ENCODE peak calls at places on chromosomes 3 and 15, in ten cellular contexts. A is tibial nerve, N is nephron progenitor cell, B is ovary, M is A549, Z is GM12865, G is foreskin fibroblast, C is heart right ventricle, H is endodermal cell, U is ascending aorta. X is an unnamed sample.

GRCh38 chr15:73856458-73857192 is 16.7 kb upstream of the TBC1D21 start:
- DNase-seq in A (no peak), N (no peak), B (no peak), M (no peak), Z (no peak), G (no peak), C (peak), H (peak), U (no peak), X (no peak)

GRCh38 chr3:128998532-128998931 is 2.6 kb upstream of the EFCC1 start:
- DNase-seq in A (no peak), N (no peak), B (no peak), M (no peak), Z (no peak), G (no peak), C (no peak), H (no peak), U (no peak), X (no peak)

GRCh38 chr15:90465930-90466567 is 63.7 kb upstream of the CRTC3 start:
- DNase-seq in A (no peak), N (no peak), B (no peak), M (no peak), Z (no peak), G (peak), C (no peak), H (no peak), U (no peak), X (no peak)

GRCh38 chr3:136311971-136312370 is 61.8 kb downstream of the PCCB start:
- DNase-seq in A (no peak), N (no peak), B (no peak), M (no peak), Z (no peak), G (peak), C (no peak), H (no peak), U (no peak), X (no peak)

GRCh38 chr15:47762621-47763020 is 45.3 kb downstream of the SEMA6D start:
- DNase-seq in A (no peak), N (no peak), B (no peak), M (no peak), Z (no peak), G (no peak), C (no peak), H (no peak), U (no peak), X (no peak)

GRCh38 chr3:14563946-14564539 is 23.9 kb upstream of the GRIP2 start:
- DNase-seq in A (no peak), N (no peak), B (no peak), M (no peak), Z (no peak), G (no peak), C (no peak), H (no peak), U (no peak), X (no peak)

GRCh38 chr3:10944866-10945265 is 47.7 kb upstream of the SLC6A1 start:
- DNase-seq in A (no peak), N (no peak), B (no peak), M (no peak), Z (no peak), G (no peak), C (no peak), H (no peak), U (no peak), X (no peak)

GRCh38 chr3:192879346-192880031 is 38.2 kb downstream of the MB21D2 start:
- DNase-seq in A (no peak), N (no peak), B (peak), M (peak), Z (no peak), G (peak), C (no peak), H (peak), U (no peak), X (no peak)

GRCh38 chr15:80188293-80188692 is 35.5 kb downstream of the FAH start:
- DNase-seq in A (no peak), N (no peak), B (no peak), M (no peak), Z (no peak), G (no peak), C (no peak), H (no peak), U (no peak), X (no peak)

GRCh38 chr3:56347219-56347871 is 120.9 kb downstream of the ERC2 start:
- DNase-seq in A (peak), N (peak), B (no peak), M (peak), Z (peak), G (no peak), C (no peak), H (peak), U (no peak), X (peak)

GRCh38 chr3:64824281-64824980 is 136.6 kb upstream of the ADAMTS9 start:
- DNase-seq in A (no peak), N (no peak), B (no peak), M (no peak), Z (no peak), G (no peak), C (no peak), H (no peak), U (no peak), X (no peak)

GRCh38 chr15:42456971-42457370 is 34.0 kb downstream of the ZNF106 start:
- DNase-seq in A (no peak), N (no peak), B (no peak), M (no peak), Z (no peak), G (peak), C (no peak), H (no peak), U (no peak), X (no peak)

GRCh38 chr3:47414666-47415587 is 34.1 kb downstream of the PTPN23 start:
- DNase-seq in A (no peak), N (no peak), B (no peak), M (no peak), Z (no peak), G (no peak), C (peak), H (no peak), U (no peak), X (no peak)

GRCh38 chr3:111765136-111765535 is 93.9 kb upstream of the PHLDB2 start:
- DNase-seq in A (no peak), N (no peak), B (no peak), M (no peak), Z (no peak), G (no peak), C (no peak), H (no peak), U (no peak), X (no peak)

GRCh38 chr15:48385431-48385830 is 54.2 kb downstream of the DUT start:
- DNase-seq in A (no peak), N (no peak), B (no peak), M (no peak), Z (no peak), G (peak), C (no peak), H (no peak), U (peak), X (no peak)

GRCh38 chr15:55993804-55994539 is 560 bp upstream of the NEDD4 start:
- DNase-seq in A (no peak), N (no peak), B (no peak), M (peak), Z (no peak), G (peak), C (no peak), H (peak), U (no peak), X (no peak)

GRCh38 chr3:124631727-124632126 is 98.5 kb upstream of the UMPS start:
- DNase-seq in A (no peak), N (no peak), B (no peak), M (no peak), Z (no peak), G (no peak), C (no peak), H (no peak), U (no peak), X (no peak)

GRCh38 chr3:17639257-17639656 is 103.2 kb downstream of the TBC1D5 start:
- DNase-seq in A (no peak), N (no peak), B (no peak), M (peak), Z (no peak), G (peak), C (no peak), H (no peak), U (no peak), X (no peak)

GRCh38 chr3:174859756-174860155 is 622 bp downstream of the NAALADL2 start:
- DNase-seq in A (no peak), N (no peak), B (no peak), M (no peak), Z (no peak), G (no peak), C (no peak), H (no peak), U (no peak), X (no peak)

GRCh38 chr15:85282504-85283115 is 97.8 kb upstream of the AKAP13 start:
- DNase-seq in A (no peak), N (no peak), B (no peak), M (no peak), Z (no peak), G (peak), C (no peak), H (no peak), U (no peak), X (no peak)

GRCh38 chr3:57756528-57757401 is 656 bp downstream of the SLMAP start:
- DNase-seq in A (peak), N (peak), B (peak), M (peak), Z (peak), G (peak), C (peak), H (peak), U (peak), X (peak)

GRCh38 chr15:40217166-40217785 is 21.6 kb upstream of the PAK6 start:
- DNase-seq in A (peak), N (peak), B (no peak), M (peak), Z (peak), G (peak), C (no peak), H (peak), U (no peak), X (peak)

GRCh38 chr3:11494131-11494916 is 149.4 kb downstream of the VGLL4 start:
- DNase-seq in A (no peak), N (no peak), B (no peak), M (no peak), Z (no peak), G (peak), C (no peak), H (no peak), U (no peak), X (no peak)

GRCh38 chr3:15495461-15496340 is 25.8 kb downstream of the COLQ start:
- DNase-seq in A (no peak), N (no peak), B (no peak), M (no peak), Z (no peak), G (no peak), C (no peak), H (no peak), U (no peak), X (no peak)

GRCh38 chr3:16148783-16149182 is 25.7 kb upstream of the GALNT15 start:
- DNase-seq in A (peak), N (no peak), B (peak), M (peak), Z (no peak), G (peak), C (peak), H (no peak), U (peak), X (no peak)

GRCh38 chr3:117407317-117407716 is 697.7 kb downstream of the TUSC7 start:
- DNase-seq in A (no peak), N (no peak), B (no peak), M (peak), Z (peak), G (peak), C (no peak), H (no peak), U (no peak), X (no peak)

GRCh38 chr3:61077551-61077950 is 173.7 kb downstream of the FHIT start:
- DNase-seq in A (no peak), N (no peak), B (no peak), M (no peak), Z (no peak), G (no peak), C (no peak), H (peak), U (no peak), X (no peak)

GRCh38 chr15:59199775-59200465 is 6.7 kb upstream of the LDHAL6B start:
- DNase-seq in A (no peak), N (no peak), B (no peak), M (peak), Z (no peak), G (peak), C (no peak), H (no peak), U (no peak), X (no peak)

GRCh38 chr3:75171632-75172230 is 492.4 kb upstream of the FRG2C start:
- DNase-seq in A (no peak), N (no peak), B (no peak), M (peak), Z (peak), G (peak), C (no peak), H (no peak), U (no peak), X (no peak)
- TF ChIP-seq CTCF in A (no peak), N (peak), B (no peak), M (peak), Z (peak), G (peak), C (peak), H (peak), U (peak), X (peak)

GRCh38 chr3:101635954-101636798 is 40.8 kb downstream of the ZBTB11 start:
- DNase-seq in A (peak), N (peak), B (peak), M (peak), Z (peak), G (peak), C (peak), H (peak), U (no peak), X (peak)
- TF ChIP-seq CTCF in A (no peak), N (peak), B (no peak), M (peak), Z (peak), G (peak), C (peak), H (peak), U (peak), X (peak)

DNA sequence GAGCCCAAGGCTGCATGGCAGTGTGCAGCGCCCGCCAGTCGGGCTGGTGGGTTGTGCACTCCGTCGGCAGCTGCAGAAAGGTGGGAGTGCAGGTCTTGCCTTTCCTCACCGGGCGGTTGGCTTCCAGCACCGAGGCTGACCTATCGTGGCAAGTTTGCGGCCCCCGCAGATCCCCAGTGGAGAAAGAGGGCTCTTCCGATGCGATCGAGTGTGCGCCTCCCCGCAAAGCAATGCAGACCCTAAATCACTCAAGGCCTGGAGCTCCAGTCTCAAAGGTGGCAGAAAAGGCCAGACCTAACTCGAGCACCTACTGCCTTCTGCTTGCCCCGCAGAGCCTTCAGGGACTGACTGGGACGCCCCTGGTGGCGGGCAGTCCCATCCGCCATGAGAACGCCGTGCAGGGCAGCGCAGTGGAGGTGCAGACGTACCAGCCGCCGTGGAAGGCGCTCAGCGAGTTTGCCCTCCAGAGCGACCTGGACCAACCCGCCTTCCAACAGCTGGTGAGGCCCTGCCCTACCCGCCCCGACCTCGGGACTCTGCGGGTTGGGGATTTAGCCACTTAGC is 4.3 kb downstream of the ISL2 start:
- DNase-seq in A (no peak), N (peak), B (no peak), M (no peak), Z (peak), G (peak), C (no peak), H (peak), U (no peak), X (peak)
- TF ChIP-seq CTCF in A (no peak), N (no peak), B (no peak), M (no peak), Z (peak), G (no peak), C (no peak), H (peak), U (peak), X (peak)

DNA sequence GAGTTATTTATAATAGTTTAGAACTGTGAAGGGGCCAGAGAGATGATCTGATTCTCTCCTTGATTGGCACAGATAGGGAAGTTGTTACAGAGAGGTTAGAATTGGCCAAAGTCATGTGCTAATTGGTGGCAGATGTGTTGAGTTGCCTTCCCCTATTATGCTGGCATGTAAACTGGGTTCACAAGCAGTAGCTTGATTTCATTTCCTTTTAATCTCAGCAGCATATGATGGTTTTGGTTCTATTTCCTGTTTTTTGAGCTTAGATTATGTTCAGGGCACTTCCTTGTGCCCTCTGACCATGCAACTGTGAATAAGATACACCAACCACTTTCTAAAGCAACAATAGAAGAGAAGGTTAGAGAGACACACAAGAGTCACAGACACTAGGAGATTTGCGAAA is 16.5 kb downstream of the HPS3 start:
- DNase-seq in A (no peak), N (no peak), B (no peak), M (no peak), Z (peak), G (no peak), C (no peak), H (no peak), U (no peak), X (no peak)
- TF ChIP-seq CTCF in A (no peak), N (no peak), B (no peak), M (no peak), Z (no peak), G (no peak), C (no peak), H (no peak), U (no peak), X (no peak)

GRCh38 chr3:13308406-13308805 is 111.7 kb downstream of the NUP210 start:
- DNase-seq in A (no peak), N (peak), B (no peak), M (peak), Z (peak), G (peak), C (no peak), H (peak), U (no peak), X (peak)
- TF ChIP-seq CTCF in A (peak), N (peak), B (no peak), M (peak), Z (peak), G (peak), C (peak), H (peak), U (peak), X (peak)

DNA sequence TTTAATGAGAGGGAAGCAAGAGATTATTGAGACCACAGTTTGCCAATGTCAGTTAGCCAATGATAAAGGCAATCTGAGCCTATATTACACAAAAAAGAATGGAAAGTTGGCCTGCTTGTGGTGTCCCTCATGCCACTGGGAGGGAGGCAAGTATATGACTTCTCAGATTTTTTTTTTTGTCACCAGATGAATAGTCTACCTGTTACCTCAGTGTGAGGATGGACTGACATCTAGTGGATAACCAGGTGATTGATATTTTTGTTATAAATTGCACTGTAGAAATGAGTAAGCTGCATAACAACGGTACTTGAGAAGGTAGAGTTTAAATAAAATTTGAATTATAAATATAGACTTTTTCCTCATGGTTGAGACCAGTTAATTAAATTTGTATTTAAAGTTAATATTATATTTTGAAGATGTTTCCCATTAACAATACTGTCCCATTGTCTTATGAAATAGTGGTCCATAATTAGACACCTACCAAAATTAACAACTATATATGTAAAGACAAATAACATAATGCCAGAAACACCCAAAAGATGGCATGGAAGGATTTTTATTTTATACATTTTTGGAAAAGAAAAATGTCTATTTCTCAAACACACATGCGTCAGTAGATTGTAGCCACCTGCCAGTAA is 237.8 kb upstream of the GADL1 start:
- DNase-seq in A (no peak), N (no peak), B (no peak), M (peak), Z (peak), G (peak), C (no peak), H (no peak), U (no peak), X (no peak)
- TF ChIP-seq CTCF in A (peak), N (peak), B (no peak), M (peak), Z (peak), G (peak), C (peak), H (peak), U (peak), X (peak)